ENCODE peak calls at places on chromosomes 6 and 20, in six cellular contexts. One of them, this sample, is unnamed.

GRCh38 chr6:125188037-125188436 is 34.5 kb downstream of the TPD52L1 start:
- DNase-seq in H9: no peak
- DNase-seq in neuronal stem cell: no peak
- DNase-seq in mesendoderm: no peak
- DNase-seq in mesenchymal stem cell: peak; percentile 82
- DNase-seq in H1: no peak
- DNase-seq in this sample: peak; percentile 77

GRCh38 chr6:29488874-29489273 is 1.1 kb upstream of the MAS1L start:
- DNase-seq in H9: no peak
- DNase-seq in neuronal stem cell: no peak
- DNase-seq in mesendoderm: no peak
- DNase-seq in mesenchymal stem cell: no peak
- DNase-seq in H1: no peak
- DNase-seq in this sample: no peak

GRCh38 chr6:147407571-147407970 is 100.9 kb upstream of the SAMD5 start:
- DNase-seq in H9: peak; percentile 51
- DNase-seq in neuronal stem cell: no peak
- DNase-seq in mesendoderm: peak; percentile 37
- DNase-seq in mesenchymal stem cell: no peak
- DNase-seq in H1: no peak
- DNase-seq in this sample: no peak

GRCh38 chr6:6002809-6003333 is 3.9 kb downstream of the NRN1 start:
- DNase-seq in H9: no peak
- DNase-seq in neuronal stem cell: no peak
- DNase-seq in mesendoderm: peak; percentile 54
- DNase-seq in mesenchymal stem cell: no peak
- DNase-seq in H1: no peak
- DNase-seq in this sample: no peak

GRCh38 chr20:63522091-63522868 is 1.7 kb downstream of the PPDPF start:
- DNase-seq in H9: no peak
- DNase-seq in neuronal stem cell: no peak
- DNase-seq in mesendoderm: no peak
- DNase-seq in mesenchymal stem cell: no peak
- DNase-seq in H1: peak; percentile 47
- DNase-seq in this sample: no peak

GRCh38 chr6:158536891-158537798 is 22.7 kb upstream of the TMEM181 start:
- DNase-seq in H9: peak; percentile 79
- DNase-seq in neuronal stem cell: peak; percentile 71
- DNase-seq in mesendoderm: peak; percentile 83
- DNase-seq in mesenchymal stem cell: peak; percentile 36
- DNase-seq in H1: peak; percentile 88
- DNase-seq in this sample: no peak

GRCh38 chr6:137949686-137950390 is 82.8 kb downstream of the TNFAIP3 start:
- DNase-seq in H9: no peak
- DNase-seq in neuronal stem cell: no peak
- DNase-seq in mesendoderm: no peak
- DNase-seq in mesenchymal stem cell: no peak
- DNase-seq in H1: no peak
- DNase-seq in this sample: no peak

GRCh38 chr6:108157972-108158441 is 7.8 kb upstream of the NR2E1 start:
- DNase-seq in H9: peak; percentile 63
- DNase-seq in neuronal stem cell: peak; percentile 78
- DNase-seq in mesendoderm: no peak
- DNase-seq in mesenchymal stem cell: no peak
- DNase-seq in H1: peak; percentile 62
- DNase-seq in this sample: no peak

GRCh38 chr6:165655191-165655590 is 7.8 kb downstream of the PDE10A start:
- DNase-seq in H9: no peak
- DNase-seq in neuronal stem cell: no peak
- DNase-seq in mesendoderm: no peak
- DNase-seq in mesenchymal stem cell: no peak
- DNase-seq in H1: no peak
- DNase-seq in this sample: no peak

GRCh38 chr20:59013031-59013951 is 5.9 kb upstream of the TUBB1 start:
- DNase-seq in H9: no peak
- DNase-seq in neuronal stem cell: no peak
- DNase-seq in mesendoderm: no peak
- DNase-seq in mesenchymal stem cell: no peak
- DNase-seq in H1: peak; percentile 35
- DNase-seq in this sample: no peak

GRCh38 chr6:40568062-40568708 is 19.0 kb downstream of the LRFN2 start:
- DNase-seq in H9: no peak
- DNase-seq in neuronal stem cell: no peak
- DNase-seq in mesendoderm: no peak
- DNase-seq in mesenchymal stem cell: no peak
- DNase-seq in H1: no peak
- DNase-seq in this sample: no peak

GRCh38 chr6:38503032-38503784 is 136.5 kb downstream of the BTBD9 start:
- DNase-seq in H9: peak; percentile 39
- DNase-seq in neuronal stem cell: no peak
- DNase-seq in mesendoderm: peak; percentile 64
- DNase-seq in mesenchymal stem cell: no peak
- DNase-seq in H1: no peak
- DNase-seq in this sample: no peak

GRCh38 chr20:62311150-62311549 is 8.4 kb downstream of the ADRM1 start:
- DNase-seq in H9: no peak
- DNase-seq in neuronal stem cell: no peak
- DNase-seq in mesendoderm: no peak
- DNase-seq in mesenchymal stem cell: no peak
- DNase-seq in H1: no peak
- DNase-seq in this sample: no peak

GRCh38 chr6:68990313-68990712 is 355.2 kb downstream of the ADGRB3 start:
- DNase-seq in H9: no peak
- DNase-seq in neuronal stem cell: no peak
- DNase-seq in mesendoderm: no peak
- DNase-seq in mesenchymal stem cell: no peak
- DNase-seq in H1: no peak
- DNase-seq in this sample: no peak

GRCh38 chr6:139124887-139125672 is 9.8 kb upstream of the HECA start:
- DNase-seq in H9: peak; percentile 57
- DNase-seq in neuronal stem cell: no peak
- DNase-seq in mesendoderm: peak; percentile 76
- DNase-seq in mesenchymal stem cell: peak; percentile 78
- DNase-seq in H1: no peak
- DNase-seq in this sample: peak; percentile 49

GRCh38 chr20:10629946-10630345 is 43.9 kb downstream of the JAG1 start:
- DNase-seq in H9: no peak
- DNase-seq in neuronal stem cell: peak; percentile 61
- DNase-seq in mesendoderm: no peak
- DNase-seq in mesenchymal stem cell: no peak
- DNase-seq in H1: no peak
- DNase-seq in this sample: no peak

GRCh38 chr6:143940011-143940597 is 68.0 kb downstream of the PLAGL1 start:
- DNase-seq in H9: no peak
- DNase-seq in neuronal stem cell: no peak
- DNase-seq in mesendoderm: peak; percentile 72
- DNase-seq in mesenchymal stem cell: peak; percentile 43
- DNase-seq in H1: no peak
- DNase-seq in this sample: peak; percentile 38

GRCh38 chr20:23725102-23725501 is 25.6 kb downstream of the CST1 start:
- DNase-seq in H9: no peak
- DNase-seq in neuronal stem cell: no peak
- DNase-seq in mesendoderm: no peak
- DNase-seq in mesenchymal stem cell: no peak
- DNase-seq in H1: no peak
- DNase-seq in this sample: no peak
- H3K23ac ChIP-seq in H9: no peak overlapping the region
- H3K23ac ChIP-seq in neuronal stem cell: no peak overlapping the region
- H3K23ac ChIP-seq in mesendoderm: no peak overlapping the region
- H3K23ac ChIP-seq in mesenchymal stem cell: no peak overlapping the region
- H3K23ac ChIP-seq in H1: no peak overlapping the region
- H3K23ac ChIP-seq in this sample: no peak overlapping the region

GRCh38 chr20:38728911-38729642 is 4.8 kb downstream of the SLC32A1 start:
- DNase-seq in H9: peak; percentile 87
- DNase-seq in neuronal stem cell: no peak
- DNase-seq in mesendoderm: peak; percentile 63
- DNase-seq in mesenchymal stem cell: no peak
- DNase-seq in H1: peak; percentile 88
- DNase-seq in this sample: no peak

GRCh38 chr20:38726849-38727601 is 2.7 kb downstream of the SLC32A1 start:
- DNase-seq in H9: peak; percentile 97
- DNase-seq in neuronal stem cell: peak; percentile 80
- DNase-seq in mesendoderm: peak; percentile 94
- DNase-seq in mesenchymal stem cell: no peak
- DNase-seq in H1: peak; percentile 99
- DNase-seq in this sample: no peak

GRCh38 chr20:38725959-38726848 is 1.9 kb downstream of the SLC32A1 start:
- DNase-seq in H9: peak; percentile 93
- DNase-seq in neuronal stem cell: peak; percentile 84
- DNase-seq in mesendoderm: peak; percentile 97
- DNase-seq in mesenchymal stem cell: peak; percentile 33
- DNase-seq in H1: peak; percentile 92
- DNase-seq in this sample: peak; percentile 11

GRCh38 chr20:38728237-38728761 is 4.0 kb downstream of the SLC32A1 start:
- DNase-seq in H9: peak; percentile 66
- DNase-seq in neuronal stem cell: no peak
- DNase-seq in mesendoderm: peak; percentile 54
- DNase-seq in mesenchymal stem cell: no peak
- DNase-seq in H1: peak; percentile 71
- DNase-seq in this sample: no peak

DNA sequence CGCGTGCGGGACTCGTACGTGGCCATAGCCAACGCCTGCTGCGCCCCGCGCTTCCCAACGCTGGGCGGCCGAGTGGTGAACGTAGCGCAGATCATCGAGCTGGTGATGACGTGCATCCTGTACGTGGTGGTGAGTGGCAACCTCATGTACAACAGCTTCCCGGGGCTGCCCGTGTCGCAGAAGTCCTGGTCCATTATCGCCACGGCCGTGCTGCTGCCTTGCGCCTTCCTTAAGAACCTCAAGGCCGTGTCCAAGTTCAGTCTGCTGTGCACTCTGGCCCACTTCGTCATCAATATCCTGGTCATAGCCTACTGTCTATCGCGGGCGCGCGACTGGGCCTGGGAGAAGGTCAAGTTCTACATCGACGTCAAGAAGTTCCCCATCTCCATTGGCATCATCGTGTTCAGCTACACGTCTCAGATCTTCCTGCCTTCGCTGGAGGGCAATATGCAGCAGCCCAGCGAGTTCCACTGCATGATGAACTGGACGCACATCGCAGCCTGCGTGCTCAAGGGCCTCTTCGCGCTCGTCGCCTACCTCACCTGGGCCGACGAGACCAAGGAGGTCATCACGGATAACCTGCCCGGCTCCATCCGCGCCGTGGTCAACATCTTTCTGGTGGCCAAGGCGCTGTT is 3.4 kb downstream of the SLC32A1 start:
- DNase-seq in H9: no peak
- DNase-seq in neuronal stem cell: no peak
- DNase-seq in mesendoderm: no peak
- DNase-seq in mesenchymal stem cell: no peak
- DNase-seq in H1: peak; percentile 67
- DNase-seq in this sample: no peak
- H3K23ac ChIP-seq in H9: no peak overlapping the region
- H3K23ac ChIP-seq in neuronal stem cell: peak overlapping the region; percentile 78
- H3K23ac ChIP-seq in mesendoderm: no peak overlapping the region
- H3K23ac ChIP-seq in mesenchymal stem cell: no peak overlapping the region
- H3K23ac ChIP-seq in H1: no peak overlapping the region
- H3K23ac ChIP-seq in this sample: no peak overlapping the region

GRCh38 chr20:16666272-16666671 is 63.6 kb upstream of the SNRPB2 start:
- DNase-seq in H9: no peak
- DNase-seq in neuronal stem cell: no peak
- DNase-seq in mesendoderm: no peak
- DNase-seq in mesenchymal stem cell: no peak
- DNase-seq in H1: no peak
- DNase-seq in this sample: no peak
- H3K23ac ChIP-seq in H9: no peak overlapping the region
- H3K23ac ChIP-seq in neuronal stem cell: no peak overlapping the region
- H3K23ac ChIP-seq in mesendoderm: no peak overlapping the region
- H3K23ac ChIP-seq in mesenchymal stem cell: no peak overlapping the region
- H3K23ac ChIP-seq in H1: no peak overlapping the region
- H3K23ac ChIP-seq in this sample: no peak overlapping the region

GRCh38 chr20:40810336-40810735 is 121.3 kb upstream of the MAFB start:
- DNase-seq in H9: peak; percentile 14
- DNase-seq in neuronal stem cell: no peak
- DNase-seq in mesendoderm: no peak
- DNase-seq in mesenchymal stem cell: no peak
- DNase-seq in H1: no peak
- DNase-seq in this sample: no peak
- H3K23ac ChIP-seq in H9: no peak overlapping the region
- H3K23ac ChIP-seq in neuronal stem cell: no peak overlapping the region
- H3K23ac ChIP-seq in mesendoderm: no peak overlapping the region
- H3K23ac ChIP-seq in mesenchymal stem cell: no peak overlapping the region
- H3K23ac ChIP-seq in H1: no peak overlapping the region
- H3K23ac ChIP-seq in this sample: no peak overlapping the region

GRCh38 chr6:42359021-42359420 is 92.7 kb downstream of the TRERF1 start:
- DNase-seq in H9: no peak
- DNase-seq in neuronal stem cell: no peak
- DNase-seq in mesendoderm: no peak
- DNase-seq in mesenchymal stem cell: no peak
- DNase-seq in H1: no peak
- DNase-seq in this sample: no peak
- H3K23ac ChIP-seq in H9: no peak overlapping the region
- H3K23ac ChIP-seq in neuronal stem cell: no peak overlapping the region
- H3K23ac ChIP-seq in mesendoderm: no peak overlapping the region
- H3K23ac ChIP-seq in mesenchymal stem cell: no peak overlapping the region
- H3K23ac ChIP-seq in H1: no peak overlapping the region
- H3K23ac ChIP-seq in this sample: no peak overlapping the region

DNA sequence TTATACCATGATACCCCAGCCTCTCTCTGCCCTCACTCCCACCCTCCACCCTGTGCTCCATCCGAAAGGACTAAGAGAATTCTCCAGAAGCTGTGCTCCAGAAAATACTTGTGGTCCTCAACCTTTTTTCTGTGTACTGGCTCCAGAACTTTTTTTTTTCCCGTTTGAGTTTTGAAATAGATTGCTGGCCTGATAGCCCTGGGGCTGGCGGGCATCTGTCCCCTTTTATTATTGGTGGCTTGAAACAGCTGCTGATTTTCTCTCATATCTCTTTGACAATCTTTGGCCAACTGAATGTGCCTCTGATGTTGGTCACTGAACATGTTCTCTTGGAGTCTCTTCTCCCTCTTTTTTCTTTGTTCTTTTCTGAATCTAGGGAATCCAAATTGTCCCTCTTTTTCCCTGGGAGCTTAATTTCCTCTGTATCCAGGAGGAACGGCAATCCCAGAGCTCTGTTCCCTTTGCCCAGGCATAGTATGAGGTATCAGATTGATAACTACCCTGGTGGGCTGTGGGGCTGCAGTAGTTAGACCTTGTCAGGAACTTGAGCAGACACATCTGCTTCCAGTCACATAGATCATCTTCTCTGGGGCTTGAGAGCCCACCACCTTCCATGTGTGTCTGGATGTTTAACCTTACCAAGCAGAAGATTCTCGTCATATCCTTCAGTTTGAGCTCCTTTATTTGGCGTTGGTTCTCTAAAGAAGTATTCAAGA is 1.6 kb downstream of the PPARD start:
- DNase-seq in H9: no peak
- DNase-seq in neuronal stem cell: no peak
- DNase-seq in mesendoderm: no peak
- DNase-seq in mesenchymal stem cell: no peak
- DNase-seq in H1: no peak
- DNase-seq in this sample: no peak
- H3K23ac ChIP-seq in H9: no peak overlapping the region
- H3K23ac ChIP-seq in neuronal stem cell: no peak overlapping the region
- H3K23ac ChIP-seq in mesendoderm: no peak overlapping the region
- H3K23ac ChIP-seq in mesenchymal stem cell: no peak overlapping the region
- H3K23ac ChIP-seq in H1: no peak overlapping the region
- H3K23ac ChIP-seq in this sample: peak overlapping the region; percentile 94

GRCh38 chr20:46299078-46299477 is 9.2 kb downstream of the CDH22 start:
- DNase-seq in H9: no peak
- DNase-seq in neuronal stem cell: no peak
- DNase-seq in mesendoderm: no peak
- DNase-seq in mesenchymal stem cell: no peak
- DNase-seq in H1: no peak
- DNase-seq in this sample: no peak
- H3K23ac ChIP-seq in H9: no peak overlapping the region
- H3K23ac ChIP-seq in neuronal stem cell: no peak overlapping the region
- H3K23ac ChIP-seq in mesendoderm: no peak overlapping the region
- H3K23ac ChIP-seq in mesenchymal stem cell: no peak overlapping the region
- H3K23ac ChIP-seq in H1: no peak overlapping the region
- H3K23ac ChIP-seq in this sample: no peak overlapping the region

This sample was measured in IMR-90.